ENCODE peak calls at places on chromosomes 1 and 21, in six cellular contexts. I, C, W, Q, S and N are unnamed samples.

GRCh38 chr21:8991968-8992621 is 1529.3 kb upstream of the TPTE start:
- DNase-seq in I (no peak), C (no peak), W (no peak), Q (no peak), S (no peak), N (no peak)

GRCh38 chr1:73859227-73859626 is 338.7 kb downstream of the LRRIQ3 start:
- DNase-seq in I (peak; percentile 89), C (no peak), W (no peak), Q (no peak), S (no peak), N (no peak)

GRCh38 chr1:110280804-110281203 is 58.4 kb upstream of the RBM15 start:
- DNase-seq in I (no peak), C (no peak), W (no peak), Q (no peak), S (no peak), N (no peak)

GRCh38 chr1:72954943-72955342 is 672.6 kb upstream of the NEGR1 start:
- DNase-seq in I (peak; percentile 9), C (no peak), W (no peak), Q (no peak), S (no peak), N (no peak)

GRCh38 chr1:19076841-19077616 is 120.6 kb upstream of the IFFO2 start:
- DNase-seq in I (peak; percentile 75), C (no peak), W (no peak), Q (no peak), S (no peak), N (no peak)

GRCh38 chr1:219188331-219188803 is 14.7 kb downstream of the LYPLAL1 start:
- DNase-seq in I (no peak), C (no peak), W (no peak), Q (no peak), S (no peak), N (no peak)

GRCh38 chr1:22830131-22830566 is 119.5 kb downstream of the EPHB2 start:
- DNase-seq in I (peak; percentile 97), C (no peak), W (no peak), Q (no peak), S (no peak), N (no peak)

GRCh38 chr1:145849356-145850165 is 4.1 kb downstream of the NUDT17 start:
- DNase-seq in I (peak; percentile 26), C (peak; percentile 49), W (no peak), Q (no peak), S (no peak), N (no peak)